ENCODE peak calls at places on chromosome 15, in nine cellular contexts. B is psoas muscle; L is heart right ventricle; C is brain microvascular endothelial cell; M is aorta; U is CD4-positive, alpha-beta T cell; F is OCI-LY7; G is pancreas; K is CD8-positive, alpha-beta memory T cell. I is an unnamed sample.

GRCh38 chr15:65829150-65829764 is 37.2 kb upstream of the DENND4A start:
- DNase-seq in L (no peak), G (no peak), K (peak; percentile 48), U (no peak), M (no peak), F (peak; percentile 73), C (no peak), B (no peak), I (no peak)

GRCh38 chr15:39242345-39242744 is 338.5 kb upstream of the THBS1 start:
- DNase-seq in G (no peak), B (no peak), M (no peak), K (no peak), U (no peak), F (no peak), L (no peak), C (no peak), I (no peak)

GRCh38 chr15:32718822-32719716 is 1.3 kb downstream of the GREM1 start:
- DNase-seq in L (no peak), F (no peak), G (peak; percentile 27), K (no peak), U (no peak), C (no peak), M (no peak), B (no peak), I (no peak)

GRCh38 chr15:65869954-65870871 is 922 bp downstream of the RAB11A start:
- DNase-seq in G (peak; percentile 38), B (peak; percentile 19), U (no peak), L (peak; percentile 29), F (peak; percentile 41), K (no peak), C (peak; percentile 28), M (peak; percentile 54), I (no peak)

GRCh38 chr15:56871180-56871579 is 47.3 kb upstream of the TCF12 start:
- DNase-seq in B (no peak), F (no peak), K (no peak), L (no peak), U (no peak), M (no peak), G (no peak), C (peak; percentile 54), I (no peak)

GRCh38 chr15:52858388-52859176 is 68.4 kb upstream of the ONECUT1 start:
- DNase-seq in K (no peak), U (no peak), B (no peak), C (no peak), L (peak; percentile 9), G (no peak), M (no peak), F (no peak), I (no peak)

GRCh38 chr15:59997070-59997701 is 6.9 kb upstream of the FOXB1 start:
- DNase-seq in M (no peak), B (no peak), C (no peak), K (no peak), U (peak; percentile 46), F (no peak), G (no peak), L (no peak), I (no peak)

GRCh38 chr15:66231421-66232266 is 21.9 kb downstream of the MEGF11 start:
- DNase-seq in F (no peak), K (no peak), B (no peak), G (no peak), L (no peak), U (no peak), C (no peak), M (no peak), I (no peak)

GRCh38 chr15:91839867-91840266 is 13.6 kb upstream of the SLCO3A1 start:
- DNase-seq in L (no peak), U (no peak), F (no peak), C (no peak), B (no peak), M (no peak), K (no peak), G (no peak), I (no peak)

GRCh38 chr15:94526071-94526689 is 294.8 kb downstream of the MCTP2 start:
- DNase-seq in G (no peak), L (no peak), F (peak; percentile 10), U (no peak), C (peak; percentile 1), K (no peak), B (no peak), M (no peak), I (no peak)

GRCh38 chr15:90780916-90781315 is 63.8 kb downstream of the BLM start:
- DNase-seq in U (no peak), L (no peak), G (no peak), K (peak; percentile 1), M (no peak), F (peak; percentile 69), B (no peak), C (no peak), I (no peak)

GRCh38 chr15:100901702-100902435 is 17.3 kb upstream of the LRRK1 start:
- DNase-seq in L (no peak), C (no peak), M (no peak), F (no peak), U (no peak), B (peak; percentile 43), G (no peak), K (no peak), I (no peak)

GRCh38 chr15:50077655-50078054 is 41.4 kb downstream of the ATP8B4 start:
- DNase-seq in G (no peak), F (no peak), U (no peak), C (no peak), B (no peak), K (no peak), L (no peak), M (no peak), I (peak; percentile 36)

GRCh38 chr15:74367296-74367854 is at the start of gene CYP11A1:
- DNase-seq in K (no peak), G (no peak), B (no peak), M (no peak), U (no peak), L (no peak), F (no peak), C (no peak), I (no peak)

GRCh38 chr15:85579957-85580694 is 199.7 kb downstream of the AKAP13 start:
- DNase-seq in F (no peak), B (no peak), C (no peak), G (peak; percentile 76), K (no peak), L (peak; percentile 28), M (peak; percentile 61), U (no peak), I (no peak)
- H3K27ac ChIP-seq in F (no peak overlapping the region), B (peak overlapping the region; percentile 94), C (no peak overlapping the region), G (peak overlapping the region; percentile 91), K (peak overlapping the region; percentile 93), L (peak overlapping the region; percentile 83), M (peak overlapping the region; percentile 65), U (peak overlapping the region; percentile 86), I (peak overlapping the region; percentile 20)

DNA sequence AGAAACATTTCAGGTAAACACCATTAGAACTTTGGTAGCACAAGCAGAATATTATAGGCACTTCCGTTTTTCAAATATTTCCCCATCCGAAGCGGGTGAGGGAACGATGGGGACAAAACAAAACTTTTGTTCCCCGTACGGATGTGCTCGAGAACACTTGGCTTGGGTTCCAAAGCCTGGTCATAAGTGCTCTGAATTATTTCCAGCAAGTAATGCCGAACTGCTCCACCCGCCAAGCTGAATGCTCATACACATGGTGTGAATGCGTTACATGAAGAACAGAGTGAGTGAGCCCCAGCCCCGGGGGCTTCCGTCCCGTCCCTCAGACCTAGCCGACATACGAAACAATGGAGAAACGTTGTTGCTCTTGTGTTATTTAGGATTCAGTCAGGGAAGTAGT is 438.1 kb upstream of the ARRDC4 start:
- DNase-seq in C (no peak), F (no peak), K (no peak), B (peak; percentile 7), L (no peak), U (no peak), G (no peak), M (no peak), I (no peak)
- H3K27ac ChIP-seq in C (no peak overlapping the region), F (no peak overlapping the region), K (no peak overlapping the region), B (peak overlapping the region; percentile 90), L (peak overlapping the region; percentile 88), U (no peak overlapping the region), G (no peak overlapping the region), M (no peak overlapping the region), I (no peak overlapping the region)

DNA sequence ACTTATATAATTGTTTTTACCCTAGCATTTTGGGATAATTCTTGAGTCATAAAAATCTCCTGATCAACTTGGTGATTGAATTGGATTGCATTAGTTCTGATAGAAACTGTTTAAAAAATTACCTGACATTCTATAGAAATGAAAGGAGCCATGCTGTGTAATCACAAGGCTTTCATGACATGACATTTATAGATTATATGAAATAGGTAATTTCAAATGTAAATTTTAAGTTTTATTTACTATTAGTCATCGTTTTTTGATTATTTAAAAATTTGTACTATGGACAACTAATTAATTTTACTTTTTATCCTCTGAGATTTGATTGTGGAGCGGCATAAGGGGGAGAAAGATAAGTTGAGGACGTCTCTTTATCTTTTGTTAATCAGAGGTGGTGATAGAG is 12.3 kb upstream of the CHD2 start:
- DNase-seq in U (no peak), C (no peak), F (no peak), G (no peak), M (no peak), L (no peak), B (no peak), K (no peak), I (no peak)
- H3K27ac ChIP-seq in U (no peak overlapping the region), C (no peak overlapping the region), F (no peak overlapping the region), G (peak overlapping the region; percentile 100), M (no peak overlapping the region), L (no peak overlapping the region), B (peak overlapping the region; percentile 98), K (no peak overlapping the region), I (no peak overlapping the region)

GRCh38 chr15:98714906-98715305 is 66.6 kb downstream of the IGF1R start:
- DNase-seq in C (no peak), L (no peak), F (no peak), U (no peak), G (no peak), M (no peak), B (no peak), K (no peak), I (no peak)

GRCh38 chr15:98715401-98715800 is 67.1 kb downstream of the IGF1R start:
- DNase-seq in K (no peak), C (no peak), G (no peak), F (no peak), B (no peak), U (no peak), M (no peak), L (no peak), I (no peak)

GRCh38 chr15:98711810-98712209 is 63.5 kb downstream of the IGF1R start:
- DNase-seq in L (no peak), K (no peak), U (no peak), C (no peak), M (no peak), F (no peak), G (no peak), B (no peak), I (no peak)

GRCh38 chr15:98712845-98713584 is 64.7 kb downstream of the IGF1R start:
- DNase-seq in C (no peak), B (no peak), F (no peak), L (no peak), M (no peak), U (no peak), K (no peak), G (no peak), I (no peak)

DNA sequence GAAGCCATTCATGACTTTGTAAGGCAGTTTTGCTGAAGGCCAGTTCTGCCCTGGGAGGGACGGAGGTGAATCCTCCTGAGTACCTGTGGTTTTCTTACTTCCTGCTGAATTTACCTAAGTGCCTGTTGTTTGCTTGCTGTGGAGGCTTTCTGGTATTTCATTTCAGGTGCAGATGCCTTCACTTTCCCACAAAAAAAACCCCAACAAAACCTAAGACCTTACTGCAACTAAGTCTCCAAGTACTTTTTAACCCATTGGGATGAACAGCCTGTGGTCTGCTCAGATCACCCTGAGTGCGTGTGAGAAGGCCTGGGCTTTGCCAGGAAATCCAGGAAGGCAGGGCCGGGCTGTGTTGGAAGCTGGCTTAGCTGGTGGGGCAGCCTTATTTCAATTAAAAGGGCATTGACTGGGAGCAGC is 65.3 kb downstream of the IGF1R start:
- DNase-seq in B (no peak), U (no peak), M (peak; percentile 62), G (no peak), L (peak; percentile 33), C (no peak), F (peak; percentile 31), K (no peak), I (peak; percentile 12)
- H3K27ac ChIP-seq in B (no peak overlapping the region), U (no peak overlapping the region), M (no peak overlapping the region), G (peak overlapping the region; percentile 2), L (peak overlapping the region; percentile 85), C (no peak overlapping the region), F (no peak overlapping the region), K (no peak overlapping the region), I (no peak overlapping the region)

I was measured in substantia nigra.